ENCODE peak calls at places on chromosomes 16 and 17, in four cellular contexts. One of them, this sample, is unnamed.

GRCh38 chr17:50201226-50201854 is at the start of gene COL1A1:
- DNase-seq in transverse colon: peak
- DNase-seq in adrenal gland: peak
- DNase-seq in IMR-90: peak
- DNase-seq in this sample: peak

GRCh38 chr16:88800277-88800592 is 3.4 kb upstream of the CDT1 start:
- DNase-seq in adrenal gland: no peak
- DNase-seq in IMR-90: no peak
- DNase-seq in transverse colon: no peak
- DNase-seq in this sample: no peak

GRCh38 chr17:28717578-28718316 is at the start of gene RAB34:
- DNase-seq in transverse colon: peak
- DNase-seq in IMR-90: peak
- DNase-seq in adrenal gland: peak
- DNase-seq in this sample: peak

GRCh38 chr17:82449883-82450356 is 632 bp downstream of the CYBC1 start:
- DNase-seq in adrenal gland: no peak
- DNase-seq in transverse colon: no peak
- DNase-seq in IMR-90: no peak
- DNase-seq in this sample: no peak

GRCh38 chr17:7393613-7394451 is 493 bp downstream of the PLSCR3 start:
- DNase-seq in adrenal gland: peak
- DNase-seq in IMR-90: no peak
- DNase-seq in transverse colon: peak
- DNase-seq in this sample: peak

GRCh38 chr17:3788200-3788599 is 12.8 kb downstream of the ITGAE start:
- DNase-seq in IMR-90: no peak
- DNase-seq in adrenal gland: no peak
- DNase-seq in transverse colon: no peak
- DNase-seq in this sample: peak

GRCh38 chr17:49681336-49681735 is 3.4 kb upstream of the SPOP start:
- DNase-seq in adrenal gland: no peak
- DNase-seq in transverse colon: no peak
- DNase-seq in IMR-90: no peak
- DNase-seq in this sample: peak

GRCh38 chr17:29579866-29580771 is 9.3 kb downstream of the GIT1 start:
- DNase-seq in adrenal gland: peak
- DNase-seq in IMR-90: peak
- DNase-seq in transverse colon: peak
- DNase-seq in this sample: peak

GRCh38 chr16:65024649-65025243 is 97.1 kb downstream of the CDH11 start:
- DNase-seq in transverse colon: no peak
- DNase-seq in IMR-90: peak
- DNase-seq in adrenal gland: no peak
- DNase-seq in this sample: no peak

GRCh38 chr17:45747907-45748306 is 36.2 kb upstream of the CRHR1 start:
- DNase-seq in IMR-90: no peak
- DNase-seq in transverse colon: no peak
- DNase-seq in adrenal gland: no peak
- DNase-seq in this sample: peak

GRCh38 chr17:43860927-43861622 is 14.1 kb downstream of the CD300LG start:
- DNase-seq in IMR-90: no peak
- DNase-seq in transverse colon: no peak
- DNase-seq in adrenal gland: no peak
- DNase-seq in this sample: peak

GRCh38 chr16:79132745-79133144 is 467.8 kb downstream of the MAF start:
- DNase-seq in IMR-90: no peak
- DNase-seq in adrenal gland: peak
- DNase-seq in transverse colon: no peak
- DNase-seq in this sample: no peak

GRCh38 chr16:67910162-67910561 is 17.1 kb downstream of the PSKH1 start:
- DNase-seq in IMR-90: peak
- DNase-seq in adrenal gland: no peak
- DNase-seq in transverse colon: no peak
- DNase-seq in this sample: no peak

GRCh38 chr16:46911038-46911437 is 26.9 kb downstream of the GPT2 start:
- DNase-seq in adrenal gland: no peak
- DNase-seq in IMR-90: no peak
- DNase-seq in transverse colon: no peak
- DNase-seq in this sample: no peak

GRCh38 chr17:77493238-77493812 is 352.6 kb downstream of the SEC14L1 start:
- DNase-seq in adrenal gland: no peak
- DNase-seq in IMR-90: no peak
- DNase-seq in transverse colon: peak
- DNase-seq in this sample: peak

GRCh38 chr17:17496189-17497064 is at the start of gene RASD1:
- DNase-seq in adrenal gland: peak
- DNase-seq in transverse colon: peak
- DNase-seq in IMR-90: peak
- DNase-seq in this sample: peak

GRCh38 chr16:59274141-59274540 is 540.0 kb upstream of the GOT2 start:
- DNase-seq in adrenal gland: no peak
- DNase-seq in IMR-90: no peak
- DNase-seq in transverse colon: no peak
- DNase-seq in this sample: no peak

GRCh38 chr17:2853111-2853721 is 57.0 kb downstream of the RAP1GAP2 start:
- DNase-seq in transverse colon: peak
- DNase-seq in adrenal gland: peak
- DNase-seq in IMR-90: peak
- DNase-seq in this sample: peak

GRCh38 chr16:86882586-86883280 is 304.4 kb downstream of the FOXL1 start:
- DNase-seq in transverse colon: no peak
- DNase-seq in IMR-90: peak
- DNase-seq in adrenal gland: peak
- DNase-seq in this sample: peak

GRCh38 chr16:13633381-13633861 is 286.5 kb upstream of the ERCC4 start:
- DNase-seq in adrenal gland: no peak
- DNase-seq in IMR-90: no peak
- DNase-seq in transverse colon: no peak
- DNase-seq in this sample: no peak

GRCh38 chr17:44752953-44753861 is 5.6 kb upstream of the ADAM11 start:
- DNase-seq in adrenal gland: no peak
- DNase-seq in IMR-90: no peak
- DNase-seq in transverse colon: no peak
- DNase-seq in this sample: no peak

GRCh38 chr17:81251091-81251942 is 12.2 kb downstream of the NDUFAF8 start:
- DNase-seq in transverse colon: peak
- DNase-seq in IMR-90: no peak
- DNase-seq in adrenal gland: no peak
- DNase-seq in this sample: no peak

GRCh38 chr16:69904495-69905170 is 46.5 kb upstream of the CLEC18A start:
- DNase-seq in IMR-90: no peak
- DNase-seq in transverse colon: peak
- DNase-seq in adrenal gland: no peak
- DNase-seq in this sample: no peak

GRCh38 chr17:16933317-16934132 is 38.4 kb downstream of the TNFRSF13B start:
- DNase-seq in transverse colon: no peak
- DNase-seq in adrenal gland: peak
- DNase-seq in IMR-90: no peak
- DNase-seq in this sample: peak

GRCh38 chr17:75808905-75809621 is 24.5 kb downstream of the UNK start:
- DNase-seq in transverse colon: no peak
- DNase-seq in adrenal gland: peak
- DNase-seq in IMR-90: peak
- DNase-seq in this sample: peak

GRCh38 chr17:43826206-43826605 is 6.7 kb downstream of the MPP3 start:
- DNase-seq in adrenal gland: no peak
- DNase-seq in IMR-90: no peak
- DNase-seq in transverse colon: no peak
- DNase-seq in this sample: peak

GRCh38 chr17:41654908-41655607 is 30.7 kb upstream of the KRT17 start:
- DNase-seq in transverse colon: no peak
- DNase-seq in IMR-90: no peak
- DNase-seq in adrenal gland: no peak
- DNase-seq in this sample: peak

GRCh38 chr17:869067-869466 is 86.9 kb downstream of the MRM3 start:
- DNase-seq in adrenal gland: peak
- DNase-seq in IMR-90: peak
- DNase-seq in transverse colon: peak
- DNase-seq in this sample: no peak

GRCh38 chr16:54720259-54720658 is 210.4 kb upstream of the IRX5 start:
- DNase-seq in transverse colon: no peak
- DNase-seq in adrenal gland: no peak
- DNase-seq in IMR-90: no peak
- DNase-seq in this sample: no peak

GRCh38 chr17:49939318-49939717 is 29.7 kb upstream of the DLX4 start:
- DNase-seq in adrenal gland: no peak
- DNase-seq in transverse colon: no peak
- DNase-seq in IMR-90: no peak
- DNase-seq in this sample: no peak

GRCh38 chr17:68148936-68149335 is 98.9 kb upstream of the AMZ2 start:
- DNase-seq in IMR-90: no peak
- DNase-seq in adrenal gland: no peak
- DNase-seq in transverse colon: no peak
- DNase-seq in this sample: no peak

GRCh38 chr17:42403150-42403549 is 14.9 kb upstream of the STAT3 start:
- DNase-seq in IMR-90: no peak
- DNase-seq in adrenal gland: no peak
- DNase-seq in transverse colon: peak
- DNase-seq in this sample: no peak

GRCh38 chr17:64007838-64008282 is 9.7 kb downstream of the PRR29 start:
- DNase-seq in IMR-90: no peak
- DNase-seq in adrenal gland: peak
- DNase-seq in transverse colon: no peak
- DNase-seq in this sample: no peak

GRCh38 chr17:64006361-64007088 is 8.4 kb downstream of the PRR29 start:
- DNase-seq in IMR-90: no peak
- DNase-seq in adrenal gland: peak
- DNase-seq in transverse colon: no peak
- DNase-seq in this sample: peak

GRCh38 chr17:64004218-64004770 is 6.1 kb downstream of the PRR29 start:
- DNase-seq in IMR-90: no peak
- DNase-seq in transverse colon: no peak
- DNase-seq in adrenal gland: no peak
- DNase-seq in this sample: peak

GRCh38 chr17:64004903-64005733 is 7.0 kb downstream of the PRR29 start:
- DNase-seq in adrenal gland: peak
- DNase-seq in transverse colon: no peak
- DNase-seq in IMR-90: no peak
- DNase-seq in this sample: peak

DNA sequence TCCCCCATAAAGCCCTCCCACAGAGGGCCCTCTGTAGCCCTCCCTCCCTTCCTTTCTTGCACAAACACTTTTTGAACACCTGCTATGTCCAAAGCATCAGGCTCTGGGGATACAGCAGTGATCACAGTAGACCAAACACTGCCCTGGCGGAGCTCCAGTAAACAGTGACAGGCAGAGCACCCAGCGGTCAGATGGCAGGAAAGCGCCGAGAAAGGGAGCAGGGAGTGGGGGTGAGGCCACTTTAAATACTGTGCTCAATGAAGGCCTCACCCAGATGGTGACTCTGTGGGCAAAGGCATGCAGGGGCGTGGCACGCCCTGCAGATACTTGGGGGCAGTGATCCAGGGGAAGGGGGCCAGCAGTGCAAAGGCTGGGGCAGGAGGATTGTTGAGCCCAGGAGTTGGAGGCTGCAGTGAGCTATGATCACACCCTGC is 7.6 kb downstream of the PRR29 start:
- DNase-seq in IMR-90: no peak
- DNase-seq in adrenal gland: peak
- DNase-seq in transverse colon: peak
- DNase-seq in this sample: peak
- H3K4me3 ChIP-seq in IMR-90: no peak
- H3K4me3 ChIP-seq in adrenal gland: no peak
- H3K4me3 ChIP-seq in transverse colon: no peak
- H3K4me3 ChIP-seq in this sample: peak

GRCh38 chr16:85169333-85170065 is 57.2 kb upstream of the CIBAR2 start:
- DNase-seq in IMR-90: no peak
- DNase-seq in adrenal gland: peak
- DNase-seq in transverse colon: no peak
- DNase-seq in this sample: no peak

GRCh38 chr16:85166699-85167588 is 54.7 kb upstream of the CIBAR2 start:
- DNase-seq in transverse colon: no peak
- DNase-seq in adrenal gland: no peak
- DNase-seq in IMR-90: no peak
- DNase-seq in this sample: no peak

GRCh38 chr16:85167589-85168537 is 55.6 kb upstream of the CIBAR2 start:
- DNase-seq in transverse colon: no peak
- DNase-seq in IMR-90: no peak
- DNase-seq in adrenal gland: no peak
- DNase-seq in this sample: no peak

GRCh38 chr16:85170066-85171003 is 58.1 kb upstream of the CIBAR2 start:
- DNase-seq in transverse colon: no peak
- DNase-seq in IMR-90: no peak
- DNase-seq in adrenal gland: no peak
- DNase-seq in this sample: no peak

DNA sequence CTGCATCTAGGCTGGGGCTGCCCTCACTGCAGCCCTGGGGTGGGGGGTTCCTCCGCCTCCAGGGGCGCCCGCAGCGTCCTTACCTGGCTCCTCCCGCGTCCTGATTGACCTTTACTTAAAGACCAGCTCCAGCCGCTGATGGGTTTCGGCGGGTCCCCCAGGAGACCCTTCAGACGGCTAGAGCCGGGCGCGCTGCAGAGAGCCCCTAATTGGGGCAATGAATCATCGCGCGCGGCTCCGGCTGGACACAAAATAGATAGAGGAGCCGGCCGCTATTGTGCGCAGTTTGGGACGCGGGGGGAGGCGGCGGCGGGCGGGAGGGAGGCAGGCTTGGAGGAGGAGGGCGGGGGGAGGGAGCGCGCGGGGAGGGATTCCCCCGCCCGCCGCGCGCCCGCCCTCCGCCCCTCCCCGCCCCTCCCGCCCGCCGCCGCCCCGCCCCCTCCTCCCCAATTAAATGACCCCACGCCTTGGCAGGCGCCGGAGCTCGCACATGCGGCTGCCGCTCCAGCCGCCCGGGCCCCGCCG is 56.5 kb upstream of the CIBAR2 start:
- DNase-seq in transverse colon: peak
- DNase-seq in adrenal gland: peak
- DNase-seq in IMR-90: peak
- DNase-seq in this sample: no peak
- TF ChIP-seq POLR2A in transverse colon: no peak
- TF ChIP-seq POLR2A in adrenal gland: no peak
- TF ChIP-seq POLR2A in IMR-90: no peak
- TF ChIP-seq POLR2A in this sample: no peak

GRCh38 chr17:73561066-73561465 is 83.2 kb downstream of the SDK2 start:
- DNase-seq in transverse colon: no peak
- DNase-seq in IMR-90: no peak
- DNase-seq in adrenal gland: no peak
- DNase-seq in this sample: no peak
- H3K4me3 ChIP-seq in transverse colon: no peak
- H3K4me3 ChIP-seq in IMR-90: no peak
- H3K4me3 ChIP-seq in adrenal gland: no peak
- H3K4me3 ChIP-seq in this sample: no peak

GRCh38 chr16:10938844-10939648 is 3.2 kb downstream of the DEXI start:
- DNase-seq in adrenal gland: no peak
- DNase-seq in transverse colon: no peak
- DNase-seq in IMR-90: no peak
- DNase-seq in this sample: no peak
- TF ChIP-seq POLR2A in adrenal gland: no peak
- TF ChIP-seq POLR2A in transverse colon: no peak
- TF ChIP-seq POLR2A in IMR-90: no peak
- TF ChIP-seq POLR2A in this sample: no peak

This sample was measured in spleen.